ENCODE peak calls at places on chromosomes 11 and 22, in six cellular contexts. J is transverse colon; A is stimulated activated effector memory CD8-positive, alpha-beta T cell treated with anti-CD3 and anti-CD28 coated beads, Interleukin-12 subunit alpha, Interleukin-12 subunit beta, amount 100 ng/mL, for 72 hours; H is stimulated activated CD4-positive, alpha-beta T cell treated with anti-CD3 and anti-CD28 coated beads, Interleukin-4, amount 100 ng/mL, for 1 hour; Y is stimulated activated CD8-positive, alpha-beta memory T cell treated with anti-CD3 and anti-CD28 coated beads, Interleukin-7, amount 100 ng/mL, for 48 hours; T is putamen. S is an unnamed sample.

GRCh38 chr11:57387284-57388030 is 3.0 kb downstream of the PRG2 start:
- DNase-seq in Y (no peak), A (no peak), J (no peak), T (peak), H (no peak), S (peak)

GRCh38 chr22:31753005-31753633 is 700 bp upstream of the DEPDC5 start:
- DNase-seq in T (no peak), A (no peak), H (peak), J (peak), Y (no peak), S (peak)

GRCh38 chr11:57290288-57290687 is 34.5 kb downstream of the TNKS1BP1 start:
- DNase-seq in A (no peak), H (no peak), J (no peak), Y (no peak), T (no peak), S (no peak)

GRCh38 chr22:42317691-42318547 is 47.5 kb upstream of the TCF20 start:
- DNase-seq in Y (no peak), H (no peak), A (no peak), T (peak), J (peak), S (no peak)

GRCh38 chr11:47437746-47438418 is 11.1 kb downstream of the RAPSN start:
- DNase-seq in A (no peak), H (no peak), J (peak), Y (no peak), T (no peak), S (no peak)

GRCh38 chr11:2901196-2901796 is 15.7 kb upstream of the CDKN1C start:
- DNase-seq in A (no peak), H (no peak), J (no peak), T (no peak), Y (no peak), S (no peak)

GRCh38 chr11:73223998-73224730 is 6.1 kb downstream of the P2RY2 start:
- DNase-seq in Y (no peak), T (no peak), H (no peak), A (no peak), J (no peak), S (no peak)

GRCh38 chr11:128039140-128040021 is 548.0 kb downstream of the ETS1 start:
- DNase-seq in Y (peak), H (peak), T (no peak), A (peak), J (peak), S (no peak)

GRCh38 chr11:84384637-84385227 is 1098.6 kb upstream of the CCDC90B start:
- DNase-seq in J (peak), A (peak), Y (no peak), H (no peak), T (peak), S (peak)

GRCh38 chr22:49975543-49976389 is 15.2 kb downstream of the PIM3 start:
- DNase-seq in A (no peak), J (peak), T (no peak), Y (peak), H (peak), S (no peak)

GRCh38 chr11:123308077-123308476 is 113.0 kb upstream of the CLMP start:
- DNase-seq in Y (no peak), A (no peak), T (no peak), H (no peak), J (no peak), S (no peak)

GRCh38 chr11:60182546-60183330 is at the start of gene MS4A6A:
- DNase-seq in Y (no peak), H (no peak), A (no peak), J (no peak), T (no peak), S (no peak)

GRCh38 chr22:19772673-19773469 is 12.3 kb downstream of the TBX1 start:
- DNase-seq in T (no peak), Y (no peak), H (no peak), J (no peak), A (no peak), S (peak)

GRCh38 chr22:31344369-31345330 is 1.5 kb downstream of the PATZ1 start:
- DNase-seq in J (peak), Y (no peak), A (peak), T (no peak), H (peak), S (peak)

GRCh38 chr11:63565728-63566127 is 2.5 kb upstream of the PLAAT2 start:
- DNase-seq in H (no peak), T (no peak), A (peak), Y (no peak), J (no peak), S (no peak)

GRCh38 chr22:39598017-39598965 is 27.7 kb downstream of the CACNA1I start:
- DNase-seq in J (peak), Y (peak), A (peak), T (no peak), H (peak), S (peak)

GRCh38 chr22:20926243-20926642 is 9.0 kb downstream of the CRKL start:
- DNase-seq in T (no peak), J (no peak), A (no peak), Y (no peak), H (no peak), S (no peak)

GRCh38 chr11:1012740-1013627 is 23.5 kb downstream of the MUC6 start:
- DNase-seq in Y (no peak), T (no peak), A (no peak), H (no peak), J (no peak), S (no peak)